ENCODE peak calls at places on chromosomes 13 and 19, in eight cellular contexts. One of them, this sample, is unnamed. For H3K36me3, the result is how much of the 10 kb centered on the place peaks cover.

GRCh38 chr19:989381-990081 is 5.4 kb downstream of the WDR18 start:
- DNase-seq in stomach: no peak
- DNase-seq in left ventricle myocardium inferior: no peak
- DNase-seq in SK-N-SH: no peak
- DNase-seq in ovary: no peak
- DNase-seq in CD8-positive, alpha-beta T cell: no peak
- DNase-seq in neural progenitor cell: no peak
- DNase-seq in heart left ventricle: no peak
- DNase-seq in this sample: no peak

GRCh38 chr13:31950121-31950810 is 81.3 kb upstream of the FRY start:
- DNase-seq in left ventricle myocardium inferior: no peak
- DNase-seq in heart left ventricle: no peak
- DNase-seq in SK-N-SH: no peak
- DNase-seq in neural progenitor cell: no peak
- DNase-seq in ovary: no peak
- DNase-seq in stomach: no peak
- DNase-seq in CD8-positive, alpha-beta T cell: no peak
- DNase-seq in this sample: no peak

GRCh38 chr13:99792079-99792921 is 179.3 kb downstream of the ZIC5 start:
- DNase-seq in heart left ventricle: no peak
- DNase-seq in neural progenitor cell: peak
- DNase-seq in SK-N-SH: no peak
- DNase-seq in stomach: no peak
- DNase-seq in left ventricle myocardium inferior: no peak
- DNase-seq in CD8-positive, alpha-beta T cell: no peak
- DNase-seq in ovary: no peak
- DNase-seq in this sample: no peak

GRCh38 chr19:10478476-10478875 is 24.7 kb downstream of the KEAP1 start:
- DNase-seq in ovary: no peak
- DNase-seq in neural progenitor cell: no peak
- DNase-seq in left ventricle myocardium inferior: no peak
- DNase-seq in heart left ventricle: no peak
- DNase-seq in CD8-positive, alpha-beta T cell: no peak
- DNase-seq in stomach: no peak
- DNase-seq in SK-N-SH: peak
- DNase-seq in this sample: no peak

GRCh38 chr13:106372199-106373160 is 163.0 kb downstream of the EFNB2 start:
- DNase-seq in left ventricle myocardium inferior: no peak
- DNase-seq in stomach: no peak
- DNase-seq in neural progenitor cell: no peak
- DNase-seq in heart left ventricle: no peak
- DNase-seq in ovary: no peak
- DNase-seq in SK-N-SH: no peak
- DNase-seq in CD8-positive, alpha-beta T cell: no peak
- DNase-seq in this sample: no peak

GRCh38 chr13:33258437-33259193 is 26.9 kb downstream of the STARD13 start:
- DNase-seq in stomach: no peak
- DNase-seq in SK-N-SH: no peak
- DNase-seq in heart left ventricle: no peak
- DNase-seq in ovary: no peak
- DNase-seq in neural progenitor cell: no peak
- DNase-seq in left ventricle myocardium inferior: no peak
- DNase-seq in CD8-positive, alpha-beta T cell: no peak
- DNase-seq in this sample: no peak

GRCh38 chr19:13843104-13843921 is 33.6 kb upstream of the NANOS3 start:
- DNase-seq in stomach: peak
- DNase-seq in ovary: peak
- DNase-seq in SK-N-SH: peak
- DNase-seq in left ventricle myocardium inferior: peak
- DNase-seq in heart left ventricle: peak
- DNase-seq in neural progenitor cell: peak
- DNase-seq in CD8-positive, alpha-beta T cell: no peak
- DNase-seq in this sample: no peak

GRCh38 chr13:46086421-46086922 is 18.4 kb downstream of the CPB2 start:
- DNase-seq in ovary: no peak
- DNase-seq in heart left ventricle: no peak
- DNase-seq in stomach: no peak
- DNase-seq in neural progenitor cell: no peak
- DNase-seq in left ventricle myocardium inferior: no peak
- DNase-seq in CD8-positive, alpha-beta T cell: no peak
- DNase-seq in SK-N-SH: no peak
- DNase-seq in this sample: no peak

GRCh38 chr19:49985926-49986325 is 25.0 kb upstream of the SIGLEC11 start:
- DNase-seq in CD8-positive, alpha-beta T cell: no peak
- DNase-seq in left ventricle myocardium inferior: no peak
- DNase-seq in SK-N-SH: no peak
- DNase-seq in ovary: no peak
- DNase-seq in heart left ventricle: no peak
- DNase-seq in neural progenitor cell: no peak
- DNase-seq in stomach: no peak
- DNase-seq in this sample: no peak

GRCh38 chr19:19657397-19657783 is 6.1 kb downstream of the ATP13A1 start:
- DNase-seq in heart left ventricle: no peak
- DNase-seq in left ventricle myocardium inferior: no peak
- DNase-seq in ovary: no peak
- DNase-seq in stomach: no peak
- DNase-seq in SK-N-SH: peak
- DNase-seq in CD8-positive, alpha-beta T cell: no peak
- DNase-seq in neural progenitor cell: no peak
- DNase-seq in this sample: no peak

GRCh38 chr19:46015080-46015960 is 7.5 kb downstream of the PGLYRP1 start:
- DNase-seq in stomach: peak
- DNase-seq in SK-N-SH: peak
- DNase-seq in ovary: no peak
- DNase-seq in left ventricle myocardium inferior: peak
- DNase-seq in CD8-positive, alpha-beta T cell: peak
- DNase-seq in heart left ventricle: peak
- DNase-seq in neural progenitor cell: peak
- DNase-seq in this sample: no peak

GRCh38 chr13:99192480-99192879 is 8.2 kb upstream of the UBAC2 start:
- DNase-seq in stomach: no peak
- DNase-seq in left ventricle myocardium inferior: no peak
- DNase-seq in neural progenitor cell: no peak
- DNase-seq in CD8-positive, alpha-beta T cell: no peak
- DNase-seq in heart left ventricle: no peak
- DNase-seq in ovary: no peak
- DNase-seq in SK-N-SH: no peak
- DNase-seq in this sample: no peak

GRCh38 chr19:58551577-58552471 is 3.1 kb downstream of the CHMP2A start:
- DNase-seq in stomach: no peak
- DNase-seq in SK-N-SH: no peak
- DNase-seq in left ventricle myocardium inferior: peak
- DNase-seq in neural progenitor cell: no peak
- DNase-seq in CD8-positive, alpha-beta T cell: no peak
- DNase-seq in ovary: no peak
- DNase-seq in heart left ventricle: no peak
- DNase-seq in this sample: no peak
- H3K36me3 ChIP-seq in stomach: half or more
- H3K36me3 ChIP-seq in SK-N-SH: half or more
- H3K36me3 ChIP-seq in left ventricle myocardium inferior: half or more
- H3K36me3 ChIP-seq in neural progenitor cell: under half
- H3K36me3 ChIP-seq in CD8-positive, alpha-beta T cell: half or more
- H3K36me3 ChIP-seq in ovary: under half
- H3K36me3 ChIP-seq in heart left ventricle: under half
- H3K36me3 ChIP-seq in this sample: half or more

DNA sequence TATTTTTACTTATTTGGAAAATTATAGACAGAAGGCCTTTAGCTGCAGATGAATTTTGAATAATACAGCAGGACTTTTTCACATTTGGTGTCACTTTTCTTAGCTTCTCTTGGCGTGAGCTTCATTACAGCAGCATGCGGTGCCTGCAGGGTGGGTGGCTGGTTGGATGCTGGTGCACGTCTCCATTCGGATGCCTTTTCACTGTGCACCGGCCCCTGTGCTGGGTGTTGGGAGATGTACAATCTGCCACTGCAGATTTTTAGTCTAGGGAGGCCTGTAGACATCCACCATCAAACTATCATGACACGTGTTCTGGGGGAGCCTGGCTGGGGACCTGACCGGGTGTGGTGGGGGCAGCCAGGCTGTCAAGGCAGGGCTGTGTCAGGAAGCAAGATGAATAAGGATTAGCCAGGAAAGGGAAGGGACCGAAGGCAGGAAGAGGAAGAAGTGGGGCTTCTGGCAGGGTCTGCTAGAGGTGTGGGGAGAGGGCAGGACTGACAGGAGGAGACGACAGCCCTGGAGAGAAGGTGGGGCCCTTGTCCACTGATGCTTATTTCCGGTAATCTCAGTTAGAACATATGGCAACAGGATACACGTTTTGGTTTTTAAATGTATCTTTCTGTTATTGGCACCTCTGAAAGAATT is 88.8 kb downstream of the ARHGEF7 start:
- DNase-seq in CD8-positive, alpha-beta T cell: no peak
- DNase-seq in stomach: no peak
- DNase-seq in ovary: no peak
- DNase-seq in neural progenitor cell: no peak
- DNase-seq in heart left ventricle: peak
- DNase-seq in SK-N-SH: no peak
- DNase-seq in left ventricle myocardium inferior: no peak
- DNase-seq in this sample: no peak
- H3K27ac ChIP-seq in CD8-positive, alpha-beta T cell: no peak
- H3K27ac ChIP-seq in stomach: peak
- H3K27ac ChIP-seq in ovary: no peak
- H3K27ac ChIP-seq in neural progenitor cell: no peak
- H3K27ac ChIP-seq in heart left ventricle: peak
- H3K27ac ChIP-seq in SK-N-SH: no peak
- H3K27ac ChIP-seq in left ventricle myocardium inferior: peak
- H3K27ac ChIP-seq in this sample: peak

GRCh38 chr19:18401580-18402112 is 4.2 kb upstream of the LRRC25 start:
- DNase-seq in heart left ventricle: peak
- DNase-seq in stomach: no peak
- DNase-seq in SK-N-SH: no peak
- DNase-seq in CD8-positive, alpha-beta T cell: no peak
- DNase-seq in neural progenitor cell: peak
- DNase-seq in ovary: no peak
- DNase-seq in left ventricle myocardium inferior: peak
- DNase-seq in this sample: no peak
- TF ChIP-seq CTCF in heart left ventricle: no peak
- TF ChIP-seq CTCF in stomach: no peak
- TF ChIP-seq CTCF in SK-N-SH: peak
- TF ChIP-seq CTCF in CD8-positive, alpha-beta T cell: no peak
- TF ChIP-seq CTCF in neural progenitor cell: peak
- TF ChIP-seq CTCF in ovary: no peak
- TF ChIP-seq CTCF in left ventricle myocardium inferior: peak
- TF ChIP-seq CTCF in this sample: no peak

DNA sequence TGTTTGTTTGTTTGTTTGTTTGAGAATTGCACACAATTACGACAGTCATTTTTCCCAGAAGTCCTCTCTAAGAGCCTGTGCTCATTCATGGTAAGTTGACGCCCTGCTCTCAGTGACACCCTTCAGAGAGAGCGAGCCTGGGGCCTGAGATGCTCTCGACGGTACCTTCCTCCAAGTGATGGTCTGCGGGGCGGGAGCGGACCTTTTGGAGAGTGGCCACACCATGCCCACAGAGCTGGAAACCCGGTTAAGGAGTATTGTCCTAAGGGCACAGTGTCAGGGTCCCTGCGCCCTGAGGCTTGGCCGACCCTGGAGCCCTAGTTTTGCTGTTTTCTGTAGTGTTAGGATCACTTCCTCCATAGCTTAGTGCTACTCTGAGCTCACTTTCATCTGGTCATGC is 3.6 kb downstream of the POP4 start:
- DNase-seq in CD8-positive, alpha-beta T cell: no peak
- DNase-seq in stomach: no peak
- DNase-seq in neural progenitor cell: no peak
- DNase-seq in heart left ventricle: no peak
- DNase-seq in ovary: no peak
- DNase-seq in SK-N-SH: no peak
- DNase-seq in left ventricle myocardium inferior: no peak
- DNase-seq in this sample: no peak
- H3K36me3 ChIP-seq in CD8-positive, alpha-beta T cell: under half
- H3K36me3 ChIP-seq in stomach: half or more
- H3K36me3 ChIP-seq in neural progenitor cell: under half
- H3K36me3 ChIP-seq in heart left ventricle: under half
- H3K36me3 ChIP-seq in ovary: under half
- H3K36me3 ChIP-seq in SK-N-SH: half or more
- H3K36me3 ChIP-seq in left ventricle myocardium inferior: half or more
- H3K36me3 ChIP-seq in this sample: under half